ENCODE peak calls at places on chromosomes 13 and 19, in seven cellular contexts. One of them, this sample, is unnamed.

GRCh38 chr13:113802090-113802531 is 43.1 kb downstream of the TMEM255B start:
- DNase-seq in H1: peak; percentile 81
- DNase-seq in neural progenitor cell: peak; percentile 67
- DNase-seq in MM.1S: peak; percentile 30
- DNase-seq in IMR-90: peak; percentile 72
- DNase-seq in GM23338: peak; percentile 84
- DNase-seq in fibroblast of lung: peak; percentile 72
- DNase-seq in this sample: peak; percentile 51

GRCh38 chr19:5452594-5453565 is 2.3 kb upstream of the ZNRF4 start:
- DNase-seq in IMR-90: peak; percentile 20
- DNase-seq in GM23338: peak; percentile 35
- DNase-seq in neural progenitor cell: peak; percentile 37
- DNase-seq in H1: no peak
- DNase-seq in fibroblast of lung: peak; percentile 20
- DNase-seq in MM.1S: no peak
- DNase-seq in this sample: no peak

GRCh38 chr13:25167349-25167748 is 4.7 kb downstream of the AMER2 start:
- DNase-seq in neural progenitor cell: no peak
- DNase-seq in GM23338: no peak
- DNase-seq in MM.1S: no peak
- DNase-seq in H1: no peak
- DNase-seq in fibroblast of lung: no peak
- DNase-seq in IMR-90: no peak
- DNase-seq in this sample: no peak

GRCh38 chr19:14146789-14147216 is 10.4 kb upstream of the ASF1B start:
- DNase-seq in fibroblast of lung: peak; percentile 81
- DNase-seq in MM.1S: no peak
- DNase-seq in neural progenitor cell: no peak
- DNase-seq in H1: no peak
- DNase-seq in GM23338: no peak
- DNase-seq in IMR-90: peak; percentile 84
- DNase-seq in this sample: peak; percentile 73

GRCh38 chr13:44373601-44374347 is at the start of gene SERP2:
- DNase-seq in IMR-90: no peak
- DNase-seq in fibroblast of lung: peak; percentile 34
- DNase-seq in GM23338: peak; percentile 84
- DNase-seq in H1: peak; percentile 83
- DNase-seq in MM.1S: no peak
- DNase-seq in neural progenitor cell: peak; percentile 84
- DNase-seq in this sample: peak; percentile 17

GRCh38 chr13:78398743-78399410 is 204.5 kb downstream of the POU4F1 start:
- DNase-seq in neural progenitor cell: no peak
- DNase-seq in MM.1S: peak; percentile 65
- DNase-seq in GM23338: no peak
- DNase-seq in fibroblast of lung: no peak
- DNase-seq in IMR-90: no peak
- DNase-seq in H1: no peak
- DNase-seq in this sample: no peak

GRCh38 chr13:89343165-89343564 is 1672.0 kb downstream of the SLITRK5 start:
- DNase-seq in GM23338: no peak
- DNase-seq in IMR-90: no peak
- DNase-seq in H1: no peak
- DNase-seq in fibroblast of lung: no peak
- DNase-seq in neural progenitor cell: no peak
- DNase-seq in MM.1S: no peak
- DNase-seq in this sample: no peak

GRCh38 chr13:82698941-82699340 is 1183.3 kb downstream of the SLITRK1 start:
- DNase-seq in MM.1S: no peak
- DNase-seq in H1: no peak
- DNase-seq in IMR-90: no peak
- DNase-seq in fibroblast of lung: no peak
- DNase-seq in neural progenitor cell: no peak
- DNase-seq in GM23338: peak; percentile 4
- DNase-seq in this sample: no peak

GRCh38 chr19:926595-927043 is 784 bp downstream of the ARID3A start:
- DNase-seq in fibroblast of lung: no peak
- DNase-seq in MM.1S: peak; percentile 70
- DNase-seq in GM23338: peak; percentile 69
- DNase-seq in H1: no peak
- DNase-seq in IMR-90: no peak
- DNase-seq in neural progenitor cell: peak; percentile 65
- DNase-seq in this sample: no peak

GRCh38 chr13:28820099-28821051 is at the start of gene MTUS2:
- DNase-seq in IMR-90: no peak
- DNase-seq in neural progenitor cell: peak; percentile 36
- DNase-seq in fibroblast of lung: no peak
- DNase-seq in GM23338: peak; percentile 85
- DNase-seq in MM.1S: no peak
- DNase-seq in H1: peak; percentile 77
- DNase-seq in this sample: no peak

GRCh38 chr19:662962-663681 is at the start of gene RNF126:
- DNase-seq in fibroblast of lung: peak; percentile 87
- DNase-seq in H1: peak; percentile 88
- DNase-seq in GM23338: peak; percentile 84
- DNase-seq in neural progenitor cell: peak; percentile 93
- DNase-seq in IMR-90: peak; percentile 88
- DNase-seq in MM.1S: peak; percentile 97
- DNase-seq in this sample: peak; percentile 71

GRCh38 chr19:840519-841206 is at the start of gene PRTN3:
- DNase-seq in neural progenitor cell: no peak
- DNase-seq in H1: no peak
- DNase-seq in fibroblast of lung: no peak
- DNase-seq in MM.1S: no peak
- DNase-seq in IMR-90: no peak
- DNase-seq in GM23338: no peak
- DNase-seq in this sample: no peak

GRCh38 chr13:109773276-109773675 is 13.1 kb downstream of the IRS2 start:
- DNase-seq in neural progenitor cell: no peak
- DNase-seq in fibroblast of lung: peak; percentile 51
- DNase-seq in GM23338: no peak
- DNase-seq in H1: no peak
- DNase-seq in MM.1S: no peak
- DNase-seq in IMR-90: no peak
- DNase-seq in this sample: no peak

GRCh38 chr13:112732679-112733078 is 42.8 kb downstream of the ATP11A start:
- DNase-seq in neural progenitor cell: no peak
- DNase-seq in H1: no peak
- DNase-seq in GM23338: no peak
- DNase-seq in IMR-90: no peak
- DNase-seq in MM.1S: no peak
- DNase-seq in fibroblast of lung: no peak
- DNase-seq in this sample: no peak

GRCh38 chr13:58313219-58313618 is 681.7 kb downstream of the PCDH17 start:
- DNase-seq in fibroblast of lung: no peak
- DNase-seq in IMR-90: no peak
- DNase-seq in GM23338: no peak
- DNase-seq in MM.1S: no peak
- DNase-seq in H1: no peak
- DNase-seq in neural progenitor cell: no peak
- DNase-seq in this sample: no peak

GRCh38 chr19:23992348-23992747 is 77.7 kb downstream of the ZNF726 start:
- DNase-seq in GM23338: no peak
- DNase-seq in MM.1S: peak; percentile 38
- DNase-seq in neural progenitor cell: no peak
- DNase-seq in IMR-90: no peak
- DNase-seq in H1: no peak
- DNase-seq in fibroblast of lung: no peak
- DNase-seq in this sample: no peak

GRCh38 chr19:19514881-19515763 is at the start of gene TSSK6:
- DNase-seq in H1: no peak
- DNase-seq in fibroblast of lung: no peak
- DNase-seq in neural progenitor cell: no peak
- DNase-seq in IMR-90: no peak
- DNase-seq in GM23338: no peak
- DNase-seq in MM.1S: no peak
- DNase-seq in this sample: no peak

GRCh38 chr19:21566073-21566472 is 60.7 kb downstream of the ZNF429 start:
- DNase-seq in fibroblast of lung: no peak
- DNase-seq in GM23338: no peak
- DNase-seq in H1: no peak
- DNase-seq in MM.1S: no peak
- DNase-seq in IMR-90: no peak
- DNase-seq in neural progenitor cell: no peak
- DNase-seq in this sample: no peak

GRCh38 chr19:32567486-32567885 is 13.5 kb upstream of the PDCD5 start:
- DNase-seq in H1: no peak
- DNase-seq in MM.1S: no peak
- DNase-seq in fibroblast of lung: no peak
- DNase-seq in neural progenitor cell: no peak
- DNase-seq in IMR-90: no peak
- DNase-seq in GM23338: no peak
- DNase-seq in this sample: no peak

DNA sequence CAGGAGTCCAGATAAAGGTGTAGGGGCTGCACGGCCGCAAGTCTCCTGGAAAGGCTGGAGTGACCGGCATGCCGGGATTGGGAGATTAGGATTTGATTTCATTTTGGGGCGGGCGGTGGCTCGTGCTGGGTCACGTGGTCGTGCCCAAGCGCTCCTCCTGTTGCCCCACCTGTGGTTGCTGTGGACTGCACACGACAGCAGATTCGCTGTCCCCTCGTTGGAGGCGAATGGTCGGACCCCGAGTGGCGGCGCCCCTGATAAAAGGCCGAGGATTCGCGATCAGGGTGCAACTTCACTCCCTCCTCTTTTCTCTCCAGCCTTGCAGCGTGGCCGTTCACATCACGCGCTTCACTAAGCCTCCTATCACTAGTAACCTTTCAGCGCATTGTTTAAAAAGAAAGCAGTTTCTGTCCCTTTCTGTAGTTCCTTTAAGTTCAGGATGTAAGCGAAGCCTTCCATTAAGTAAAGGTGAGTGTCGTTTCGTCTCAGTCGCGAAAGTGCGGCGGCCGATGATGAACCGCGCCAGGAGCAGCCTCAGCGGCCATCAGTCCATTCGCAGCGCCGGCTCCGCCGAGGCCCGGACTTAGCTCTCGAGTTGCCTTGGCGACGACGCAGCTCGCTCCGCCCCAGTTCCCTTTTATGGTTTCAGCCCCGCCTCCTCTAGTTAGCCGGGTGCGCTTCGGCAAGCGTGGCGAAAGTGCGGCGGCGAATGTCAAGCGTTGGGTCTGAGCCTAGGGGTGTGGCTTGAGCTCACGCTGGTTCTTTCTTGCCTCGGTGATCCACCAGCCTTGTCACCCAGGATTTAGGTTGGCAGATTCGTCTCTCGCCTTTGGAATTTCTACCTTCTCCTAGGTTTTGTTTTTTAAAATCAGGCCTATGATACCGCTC is 1.7 kb upstream of the PPP1R37 start:
- DNase-seq in MM.1S: peak; percentile 98
- DNase-seq in GM23338: peak; percentile 100
- DNase-seq in neural progenitor cell: peak; percentile 100
- DNase-seq in fibroblast of lung: peak; percentile 98
- DNase-seq in H1: peak; percentile 99
- DNase-seq in IMR-90: peak; percentile 99
- DNase-seq in this sample: peak; percentile 97
- H2AFZ ChIP-seq in MM.1S: peak overlapping the region; percentile 60
- H2AFZ ChIP-seq in GM23338: no peak overlapping the region
- H2AFZ ChIP-seq in neural progenitor cell: peak overlapping the region; percentile 86
- H2AFZ ChIP-seq in fibroblast of lung: peak overlapping the region; percentile 70
- H2AFZ ChIP-seq in H1: no peak overlapping the region
- H2AFZ ChIP-seq in IMR-90: peak overlapping the region; percentile 90
- H2AFZ ChIP-seq in this sample: peak overlapping the region; percentile 69

DNA sequence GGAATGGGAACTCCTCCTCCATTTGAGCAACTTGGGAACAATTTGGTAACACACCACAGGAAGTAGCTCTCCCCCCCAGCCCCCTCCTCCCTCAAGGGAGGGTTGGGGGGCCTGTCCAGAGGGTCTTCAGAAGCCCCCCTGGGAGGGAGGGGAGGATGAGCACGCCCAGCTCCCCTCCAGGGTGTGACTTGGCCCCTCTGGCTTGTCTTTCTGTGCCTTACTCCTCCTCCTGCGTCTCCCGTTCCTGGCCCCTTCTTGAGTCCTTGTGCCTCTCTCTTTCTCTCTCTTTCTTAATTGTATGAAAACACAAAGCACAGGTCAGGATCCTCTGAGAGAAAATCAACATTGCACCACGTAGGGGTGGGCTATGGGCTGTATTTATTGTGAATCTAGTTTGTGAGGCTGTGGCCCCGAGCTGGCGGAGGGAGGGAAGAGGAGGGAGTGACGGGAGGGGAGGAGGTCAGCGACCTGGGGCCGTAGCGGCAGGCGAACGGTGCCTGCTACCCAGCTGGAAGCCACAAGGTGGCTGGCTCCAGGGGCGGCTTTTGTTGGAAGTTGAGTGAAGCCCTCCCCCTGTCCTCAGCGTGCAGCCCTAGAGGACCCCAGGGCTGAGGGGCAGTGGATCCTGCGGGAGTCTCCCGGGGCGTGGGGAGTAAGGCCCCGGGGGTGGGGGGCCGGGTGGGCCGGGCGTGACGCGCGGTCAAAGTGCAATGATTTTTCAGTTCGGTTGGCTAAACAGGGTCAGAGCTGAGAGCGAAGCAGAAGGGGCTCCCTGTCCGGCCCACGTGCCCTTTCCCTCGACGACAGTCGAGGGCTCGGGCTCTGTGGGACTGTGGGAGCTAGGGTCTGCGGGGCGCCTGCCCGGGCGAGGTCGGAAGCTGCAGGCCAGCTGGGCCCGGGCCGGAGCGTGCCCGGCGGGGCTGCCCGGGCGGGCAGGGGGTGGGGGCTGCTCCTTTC is 6.4 kb downstream of the LYL1 start:
- DNase-seq in MM.1S: no peak
- DNase-seq in fibroblast of lung: no peak
- DNase-seq in IMR-90: no peak
- DNase-seq in GM23338: peak; percentile 90
- DNase-seq in H1: peak; percentile 84
- DNase-seq in neural progenitor cell: peak; percentile 90
- DNase-seq in this sample: no peak
- TF ChIP-seq CTCF in MM.1S: peak; percentile 24
- TF ChIP-seq CTCF in fibroblast of lung: no peak
- TF ChIP-seq CTCF in IMR-90: no peak
- TF ChIP-seq CTCF in GM23338: peak; percentile 11
- TF ChIP-seq CTCF in H1: peak; percentile 6
- TF ChIP-seq CTCF in neural progenitor cell: peak; percentile 43
- TF ChIP-seq CTCF in this sample: no peak

DNA sequence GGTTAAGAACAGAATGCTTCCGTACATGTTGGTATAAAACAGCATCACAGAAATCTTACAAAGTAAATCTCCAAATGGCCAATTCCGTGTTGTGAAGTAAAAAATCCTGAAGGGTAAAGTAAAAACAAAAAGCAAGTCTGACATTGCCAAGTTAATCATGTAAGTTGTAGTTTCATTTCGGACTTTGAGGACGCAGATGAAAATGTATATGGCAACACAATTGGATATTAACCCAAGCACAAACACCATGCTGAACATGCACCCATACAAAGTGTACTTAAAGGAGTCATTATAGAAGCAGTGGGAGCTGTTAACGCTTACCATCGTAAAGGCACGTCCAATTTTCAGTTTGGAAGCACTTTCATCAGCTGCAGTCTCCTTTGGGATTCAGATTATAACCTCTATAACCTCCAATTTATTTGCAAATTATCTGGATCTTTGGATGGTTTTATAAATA is 785 bp downstream of the LPAR6 start:
- DNase-seq in IMR-90: peak; percentile 31
- DNase-seq in MM.1S: no peak
- DNase-seq in fibroblast of lung: peak; percentile 36
- DNase-seq in GM23338: peak; percentile 22
- DNase-seq in neural progenitor cell: no peak
- DNase-seq in H1: no peak
- DNase-seq in this sample: no peak
- H2AFZ ChIP-seq in IMR-90: no peak overlapping the region
- H2AFZ ChIP-seq in MM.1S: no peak overlapping the region
- H2AFZ ChIP-seq in fibroblast of lung: no peak overlapping the region
- H2AFZ ChIP-seq in GM23338: no peak overlapping the region
- H2AFZ ChIP-seq in neural progenitor cell: peak overlapping the region; percentile 52
- H2AFZ ChIP-seq in H1: no peak overlapping the region
- H2AFZ ChIP-seq in this sample: peak overlapping the region; percentile 36

GRCh38 chr13:72567566-72567965 is 159.9 kb downstream of the MZT1 start:
- DNase-seq in fibroblast of lung: no peak
- DNase-seq in neural progenitor cell: no peak
- DNase-seq in MM.1S: no peak
- DNase-seq in IMR-90: no peak
- DNase-seq in H1: no peak
- DNase-seq in GM23338: peak; percentile 40
- DNase-seq in this sample: no peak
- TF ChIP-seq CTCF in fibroblast of lung: no peak
- TF ChIP-seq CTCF in neural progenitor cell: peak; percentile 31
- TF ChIP-seq CTCF in MM.1S: no peak
- TF ChIP-seq CTCF in IMR-90: no peak
- TF ChIP-seq CTCF in H1: peak; percentile 20
- TF ChIP-seq CTCF in GM23338: peak; percentile 64
- TF ChIP-seq CTCF in this sample: no peak

This sample was measured in astrocyte.